ENCODE peak calls at places on chromosomes 12 and 14, in seven cellular contexts. One of them, this sample, is unnamed.
A peak's percentile ranks its signal among the peaks of the same experiment; 100 is the strongest.

GRCh38 chr14:103739793-103740501 is 24.3 kb downstream of the ZFYVE21 start:
- DNase-seq in GM12892: no peak
- DNase-seq in GM12878: no peak
- DNase-seq in SK-N-SH: no peak
- DNase-seq in HepG2: no peak
- DNase-seq in K562: no peak
- DNase-seq in H1: no peak
- DNase-seq in this sample: no peak

GRCh38 chr14:82657186-82657675 is 1123.6 kb upstream of the SEL1L start:
- DNase-seq in GM12892: no peak
- DNase-seq in GM12878: no peak
- DNase-seq in SK-N-SH: no peak
- DNase-seq in HepG2: no peak
- DNase-seq in K562: no peak
- DNase-seq in H1: no peak
- DNase-seq in this sample: no peak

GRCh38 chr12:74644681-74645080 is 107.0 kb downstream of the ATXN7L3B start:
- DNase-seq in GM12892: no peak
- DNase-seq in GM12878: no peak
- DNase-seq in SK-N-SH: no peak
- DNase-seq in HepG2: no peak
- DNase-seq in K562: no peak
- DNase-seq in H1: no peak
- DNase-seq in this sample: no peak

GRCh38 chr12:49336645-49337584 is at the start of gene C1QL4:
- DNase-seq in GM12892: peak; percentile 91
- DNase-seq in GM12878: no peak
- DNase-seq in SK-N-SH: peak; percentile 99
- DNase-seq in HepG2: peak; percentile 44
- DNase-seq in K562: peak; percentile 96
- DNase-seq in H1: no peak
- DNase-seq in this sample: peak; percentile 90

GRCh38 chr14:69268763-69269162 is 8.8 kb downstream of the GALNT16 start:
- DNase-seq in GM12892: no peak
- DNase-seq in GM12878: no peak
- DNase-seq in SK-N-SH: no peak
- DNase-seq in HepG2: no peak
- DNase-seq in K562: no peak
- DNase-seq in H1: no peak
- DNase-seq in this sample: no peak

GRCh38 chr14:99688629-99689028 is 4.5 kb downstream of the CYP46A1 start:
- DNase-seq in GM12892: no peak
- DNase-seq in GM12878: no peak
- DNase-seq in SK-N-SH: no peak
- DNase-seq in HepG2: no peak
- DNase-seq in K562: no peak
- DNase-seq in H1: no peak
- DNase-seq in this sample: no peak

GRCh38 chr12:13900718-13901117 is 80.7 kb downstream of the GRIN2B start:
- DNase-seq in GM12892: no peak
- DNase-seq in GM12878: no peak
- DNase-seq in SK-N-SH: no peak
- DNase-seq in HepG2: no peak
- DNase-seq in K562: no peak
- DNase-seq in H1: no peak
- DNase-seq in this sample: no peak

GRCh38 chr12:70255311-70255710 is 12.1 kb downstream of the CNOT2 start:
- DNase-seq in GM12892: no peak
- DNase-seq in GM12878: no peak
- DNase-seq in SK-N-SH: no peak
- DNase-seq in HepG2: no peak
- DNase-seq in K562: no peak
- DNase-seq in H1: no peak
- DNase-seq in this sample: no peak

GRCh38 chr14:95679995-95680735 is 6.1 kb upstream of the TCL1B start:
- DNase-seq in GM12892: no peak
- DNase-seq in GM12878: no peak
- DNase-seq in SK-N-SH: no peak
- DNase-seq in HepG2: peak; percentile 21
- DNase-seq in K562: no peak
- DNase-seq in H1: no peak
- DNase-seq in this sample: no peak

GRCh38 chr14:55850803-55851202 is 267.4 kb upstream of the PELI2 start:
- DNase-seq in GM12892: no peak
- DNase-seq in GM12878: no peak
- DNase-seq in SK-N-SH: no peak
- DNase-seq in HepG2: no peak
- DNase-seq in K562: no peak
- DNase-seq in H1: no peak
- DNase-seq in this sample: no peak
- TF ChIP-seq TAF1 in GM12892: no peak
- TF ChIP-seq TAF1 in GM12878: no peak
- TF ChIP-seq TAF1 in SK-N-SH: no peak
- TF ChIP-seq TAF1 in HepG2: no peak
- TF ChIP-seq TAF1 in K562: no peak
- TF ChIP-seq TAF1 in H1: no peak
- TF ChIP-seq TAF1 in this sample: no peak

GRCh38 chr14:105581551-105582341 is 55.4 kb downstream of the TMEM121 start:
- DNase-seq in GM12892: peak; percentile 53
- DNase-seq in GM12878: peak; percentile 71
- DNase-seq in SK-N-SH: no peak
- DNase-seq in HepG2: no peak
- DNase-seq in K562: no peak
- DNase-seq in H1: no peak
- DNase-seq in this sample: no peak
- TF ChIP-seq TAF1 in GM12892: no peak
- TF ChIP-seq TAF1 in GM12878: no peak
- TF ChIP-seq TAF1 in SK-N-SH: no peak
- TF ChIP-seq TAF1 in HepG2: no peak
- TF ChIP-seq TAF1 in K562: no peak
- TF ChIP-seq TAF1 in H1: no peak
- TF ChIP-seq TAF1 in this sample: no peak

GRCh38 chr14:32932921-32933622 is 5.6 kb upstream of the NPAS3 start:
- DNase-seq in GM12892: no peak
- DNase-seq in GM12878: no peak
- DNase-seq in SK-N-SH: peak; percentile 59
- DNase-seq in HepG2: no peak
- DNase-seq in K562: no peak
- DNase-seq in H1: no peak
- DNase-seq in this sample: no peak

GRCh38 chr14:32933623-32933942 is 5.1 kb upstream of the NPAS3 start:
- DNase-seq in GM12892: no peak
- DNase-seq in GM12878: no peak
- DNase-seq in SK-N-SH: peak; percentile 42
- DNase-seq in HepG2: no peak
- DNase-seq in K562: no peak
- DNase-seq in H1: no peak
- DNase-seq in this sample: no peak

GRCh38 chr14:32932302-32932920 is 6.3 kb upstream of the NPAS3 start:
- DNase-seq in GM12892: no peak
- DNase-seq in GM12878: no peak
- DNase-seq in SK-N-SH: no peak
- DNase-seq in HepG2: no peak
- DNase-seq in K562: no peak
- DNase-seq in H1: no peak
- DNase-seq in this sample: no peak

GRCh38 chr14:32933943-32934890 is 4.5 kb upstream of the NPAS3 start:
- DNase-seq in GM12892: no peak
- DNase-seq in GM12878: no peak
- DNase-seq in SK-N-SH: peak; percentile 84
- DNase-seq in HepG2: no peak
- DNase-seq in K562: no peak
- DNase-seq in H1: no peak
- DNase-seq in this sample: no peak

GRCh38 chr14:32934891-32935633 is 3.6 kb upstream of the NPAS3 start:
- DNase-seq in GM12892: no peak
- DNase-seq in GM12878: no peak
- DNase-seq in SK-N-SH: no peak
- DNase-seq in HepG2: no peak
- DNase-seq in K562: no peak
- DNase-seq in H1: no peak
- DNase-seq in this sample: no peak
- TF ChIP-seq TAF1 in GM12892: no peak
- TF ChIP-seq TAF1 in GM12878: no peak
- TF ChIP-seq TAF1 in SK-N-SH: no peak
- TF ChIP-seq TAF1 in HepG2: no peak
- TF ChIP-seq TAF1 in K562: no peak
- TF ChIP-seq TAF1 in H1: no peak
- TF ChIP-seq TAF1 in this sample: no peak

GRCh38 chr14:80941241-80942157 is at the start of gene CEP128:
- DNase-seq in GM12892: peak; percentile 57
- DNase-seq in GM12878: peak; percentile 92
- DNase-seq in SK-N-SH: peak; percentile 87
- DNase-seq in HepG2: peak; percentile 96
- DNase-seq in K562: peak; percentile 76
- DNase-seq in H1: peak; percentile 94
- DNase-seq in this sample: peak; percentile 67

GRCh38 chr14:80946187-80946586 is 4.6 kb upstream of the CEP128 start:
- DNase-seq in GM12892: no peak
- DNase-seq in GM12878: no peak
- DNase-seq in SK-N-SH: no peak
- DNase-seq in HepG2: no peak
- DNase-seq in K562: no peak
- DNase-seq in H1: no peak
- DNase-seq in this sample: no peak

GRCh38 chr14:80944861-80945617 is 3.5 kb upstream of the CEP128 start:
- DNase-seq in GM12892: no peak
- DNase-seq in GM12878: no peak
- DNase-seq in SK-N-SH: no peak
- DNase-seq in HepG2: no peak
- DNase-seq in K562: no peak
- DNase-seq in H1: no peak
- DNase-seq in this sample: no peak

GRCh38 chr14:80940146-80940545 is 1.4 kb downstream of the CEP128 start:
- DNase-seq in GM12892: no peak
- DNase-seq in GM12878: no peak
- DNase-seq in SK-N-SH: no peak
- DNase-seq in HepG2: no peak
- DNase-seq in K562: no peak
- DNase-seq in H1: no peak
- DNase-seq in this sample: no peak

GRCh38 chr14:80942158-80942738 is 710 bp upstream of the CEP128 start:
- DNase-seq in GM12892: no peak
- DNase-seq in GM12878: no peak
- DNase-seq in SK-N-SH: no peak
- DNase-seq in HepG2: no peak
- DNase-seq in K562: no peak
- DNase-seq in H1: no peak
- DNase-seq in this sample: no peak
- TF ChIP-seq TAF1 in GM12892: no peak
- TF ChIP-seq TAF1 in GM12878: no peak
- TF ChIP-seq TAF1 in SK-N-SH: no peak
- TF ChIP-seq TAF1 in HepG2: no peak
- TF ChIP-seq TAF1 in K562: no peak
- TF ChIP-seq TAF1 in H1: no peak
- TF ChIP-seq TAF1 in this sample: no peak